ENCODE peak calls at places on chromosomes 3 and 15, in eight cellular contexts. G, Y, P, T, I, A, E and V are unnamed samples.

GRCh38 chr3:189272500-189273119 is 100.8 kb downstream of the TPRG1 start:
- DNase-seq in A (no peak), Y (no peak), G (peak), E (no peak), P (no peak), T (no peak), I (peak), V (no peak)

GRCh38 chr3:117722856-117723255 is 1013.3 kb downstream of the TUSC7 start:
- DNase-seq in I (no peak), Y (no peak), P (no peak), A (no peak), T (no peak), G (no peak), E (no peak), V (no peak)

GRCh38 chr3:67661079-67661478 is 6.7 kb upstream of the SUCLG2 start:
- DNase-seq in T (no peak), Y (no peak), A (no peak), G (no peak), P (no peak), I (no peak), E (no peak), V (no peak)

GRCh38 chr15:70271422-70272088 is 173.8 kb upstream of the TLE3 start:
- DNase-seq in A (no peak), T (no peak), P (no peak), I (peak), E (no peak), G (peak), Y (no peak), V (no peak)

GRCh38 chr3:37537914-37538691 is 323.6 kb upstream of the CTDSPL start:
- DNase-seq in P (no peak), I (peak), T (no peak), A (no peak), G (peak), Y (no peak), E (no peak), V (no peak)

GRCh38 chr3:124784686-124785382 is 54.6 kb downstream of the UMPS start:
- DNase-seq in G (no peak), I (no peak), A (no peak), Y (no peak), E (no peak), T (peak), P (no peak), V (peak)

GRCh38 chr3:111246967-111247760 is 175.5 kb downstream of the NECTIN3 start:
- DNase-seq in Y (no peak), E (no peak), T (no peak), A (no peak), I (peak), G (peak), P (no peak), V (no peak)

GRCh38 chr15:70505411-70505919 is 257.9 kb downstream of the UACA start:
- DNase-seq in A (no peak), T (no peak), I (peak), E (no peak), P (no peak), G (peak), Y (no peak), V (peak)

GRCh38 chr3:168436327-168436726 is 340.6 kb upstream of the GOLIM4 start:
- DNase-seq in A (no peak), T (no peak), G (no peak), Y (no peak), I (no peak), P (no peak), E (no peak), V (no peak)

GRCh38 chr3:65559643-65560042 is 479.1 kb downstream of the MAGI1 start:
- DNase-seq in T (no peak), E (no peak), Y (no peak), A (no peak), G (no peak), P (no peak), I (no peak), V (no peak)

GRCh38 chr3:59809750-59810444 is 760.1 kb upstream of the CFAP20DC start:
- DNase-seq in T (no peak), I (peak), E (no peak), G (peak), P (no peak), A (no peak), Y (no peak), V (no peak)

GRCh38 chr3:57796261-57796660 is 40.2 kb downstream of the SLMAP start:
- DNase-seq in A (no peak), Y (no peak), T (no peak), E (no peak), I (peak), P (no peak), G (no peak), V (no peak)

GRCh38 chr15:44802336-44802735 is 66.0 kb downstream of the TRIM69 start:
- DNase-seq in G (no peak), E (no peak), A (no peak), Y (no peak), T (no peak), I (no peak), P (no peak), V (no peak)

GRCh38 chr3:113695818-113696645 is at the start of gene USF3:
- DNase-seq in P (peak), G (peak), A (no peak), I (peak), E (peak), T (peak), Y (peak), V (peak)

GRCh38 chr3:15974647-15975046 is 176.9 kb upstream of the ANKRD28 start:
- DNase-seq in T (no peak), A (no peak), Y (no peak), P (no peak), I (no peak), G (no peak), E (no peak), V (no peak)

GRCh38 chr3:20400281-20400680 is 214.3 kb upstream of the SGO1 start:
- DNase-seq in I (no peak), G (no peak), T (no peak), Y (no peak), P (no peak), E (no peak), A (no peak), V (no peak)